ENCODE peak calls at places on chromosomes 7 and 10, in four cellular contexts. R is OCI-LY7, G is HL-60, S is GM12865. F is an unnamed sample.

GRCh38 chr7:123135960-123136359 is 63.8 kb downstream of the SLC13A1 start:
- DNase-seq in R (no peak), G (no peak), S (no peak), F (no peak)

GRCh38 chr10:84298077-84298476 is 30.3 kb upstream of the CCSER2 start:
- DNase-seq in G (no peak), R (no peak), S (no peak), F (no peak)

GRCh38 chr7:114959931-114960330 is 38.0 kb downstream of the MDFIC start:
- DNase-seq in R (no peak), S (peak; percentile 35), G (no peak), F (peak; percentile 22)

GRCh38 chr10:96910488-96911395 is 78.6 kb downstream of the LCOR start:
- DNase-seq in S (peak; percentile 64), R (peak; percentile 62), G (peak; percentile 27), F (peak; percentile 56)

GRCh38 chr10:69318997-69319727 is 40.9 kb downstream of the HK1 start:
- DNase-seq in S (peak; percentile 60), R (peak; percentile 18), G (peak; percentile 9), F (peak; percentile 68)

GRCh38 chr7:72416846-72417245 is 4.7 kb upstream of the CALN1 start:
- DNase-seq in R (no peak), S (no peak), G (no peak), F (no peak)

GRCh38 chr10:78954009-78954297 is 114.8 kb upstream of the ZMIZ1 start:
- DNase-seq in G (no peak), R (no peak), S (no peak), F (no peak)

GRCh38 chr10:88131561-88132139 is 268.2 kb downstream of the PTEN start:
- DNase-seq in G (no peak), S (no peak), R (no peak), F (no peak)

GRCh38 chr10:79007843-79008319 is 60.9 kb upstream of the ZMIZ1 start:
- DNase-seq in G (no peak), R (no peak), S (no peak), F (peak; percentile 28)

GRCh38 chr7:99926351-99926750 is 3.1 kb downstream of the GJC3 start:
- DNase-seq in R (no peak), S (no peak), G (no peak), F (no peak)

GRCh38 chr10:33005322-33006282 is 47.6 kb upstream of the ITGB1 start:
- DNase-seq in G (peak; percentile 79), R (peak; percentile 62), S (peak; percentile 44), F (peak; percentile 97)

GRCh38 chr10:97336446-97336845 is 1.9 kb upstream of the FRAT2 start:
- DNase-seq in R (no peak), G (no peak), S (no peak), F (no peak)

GRCh38 chr10:132872658-132873057 is 69.7 kb downstream of the CFAP46 start:
- DNase-seq in R (no peak), S (no peak), G (no peak), F (no peak)

GRCh38 chr7:155660059-155660757 is 15.7 kb downstream of the RBM33 start:
- DNase-seq in S (peak; percentile 87), G (no peak), R (no peak), F (peak; percentile 32)

GRCh38 chr10:22791655-22792054 is 77.3 kb upstream of the PIP4K2A start:
- DNase-seq in S (no peak), G (no peak), R (no peak), F (no peak)

GRCh38 chr10:30039567-30039966 is 19.8 kb downstream of the JCAD start:
- DNase-seq in G (no peak), R (no peak), S (no peak), F (no peak)

GRCh38 chr7:127514499-127514898 is 70.9 kb downstream of the GCC1 start:
- DNase-seq in S (peak; percentile 28), R (peak; percentile 38), G (no peak), F (peak; percentile 65)

GRCh38 chr7:134420509-134421125 is 38.3 kb downstream of the AKR1B1 start:
- DNase-seq in S (peak; percentile 28), G (peak; percentile 11), R (peak; percentile 10), F (peak; percentile 84)

DNA sequence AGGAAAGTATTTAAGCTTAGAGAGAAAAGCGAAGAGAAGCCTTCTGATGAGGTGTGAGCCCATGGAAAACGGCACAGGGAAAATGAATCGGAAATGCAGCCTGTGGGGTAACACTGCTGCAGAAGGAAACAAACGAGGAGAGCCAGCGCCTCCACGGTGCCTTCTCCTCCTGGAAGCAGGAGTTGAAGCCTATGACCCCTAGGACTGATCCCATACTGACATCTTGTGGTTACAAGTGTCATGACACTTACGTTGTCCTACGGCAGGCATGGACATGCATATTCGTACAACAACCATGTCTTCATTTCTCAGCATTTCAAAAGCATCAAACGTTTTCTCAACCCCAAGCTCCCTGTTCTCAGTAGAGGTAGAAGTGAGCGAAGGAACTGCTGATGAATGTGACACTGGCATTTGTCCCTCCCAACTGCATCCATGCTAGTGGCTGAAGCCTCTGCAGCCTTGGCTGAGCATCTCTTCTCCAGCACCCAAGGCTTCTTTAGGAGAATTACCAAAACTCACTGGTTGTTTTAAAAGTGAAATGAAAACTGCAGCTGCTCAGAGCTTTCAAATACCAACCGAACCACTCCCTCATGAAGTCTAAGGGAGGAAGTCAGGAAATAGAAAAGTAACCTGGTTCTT is 160.2 kb downstream of the JAZF1 start:
- DNase-seq in S (peak; percentile 77), R (peak; percentile 67), G (peak; percentile 73), F (peak; percentile 89)
- TF ChIP-seq CTCF in S (peak; percentile 91), R (peak; percentile 88), G (peak; percentile 77), F (peak; percentile 93)

GRCh38 chr10:102650655-102651454 is 6.6 kb downstream of the TRIM8 start:
- DNase-seq in S (peak; percentile 37), R (peak; percentile 66), G (no peak), F (no peak)
- H3K4me3 ChIP-seq in S (peak overlapping the region; percentile 90), R (peak overlapping the region; percentile 84), G (no peak overlapping the region), F (no peak overlapping the region)

DNA sequence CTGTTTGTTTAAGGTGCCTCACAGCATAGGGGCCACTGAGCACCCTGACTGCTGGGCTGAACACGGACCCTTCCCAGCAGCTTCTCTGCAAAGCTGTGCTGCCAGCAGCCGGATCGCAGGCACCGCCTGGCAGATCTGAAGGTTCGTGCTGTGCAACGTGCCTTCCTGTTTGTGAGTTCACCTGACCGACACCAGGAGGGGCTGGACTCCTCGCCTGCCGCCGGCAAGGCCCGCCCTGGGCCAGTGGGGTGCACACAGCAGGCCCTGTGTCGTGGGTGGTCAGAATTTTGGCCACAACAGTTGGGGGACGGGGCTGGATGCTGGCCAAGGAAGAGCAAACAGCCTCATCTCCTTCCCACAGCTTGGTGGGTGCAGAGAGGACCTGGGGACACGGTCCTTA is 12.6 kb downstream of the CYP2W1 start:
- DNase-seq in S (no peak), G (no peak), R (no peak), F (no peak)
- TF ChIP-seq CTCF in S (no peak), G (no peak), R (no peak), F (no peak)

GRCh38 chr7:78792624-78793023 is 660.8 kb downstream of the MAGI2 start:
- DNase-seq in S (no peak), G (no peak), R (no peak), F (no peak)

GRCh38 chr7:78792006-78792405 is 661.5 kb downstream of the MAGI2 start:
- DNase-seq in G (no peak), S (no peak), R (no peak), F (peak; percentile 1)

GRCh38 chr7:78794101-78794500 is 659.4 kb downstream of the MAGI2 start:
- DNase-seq in G (no peak), S (no peak), R (no peak), F (peak; percentile 1)
- H3K4me3 ChIP-seq in G (no peak overlapping the region), S (no peak overlapping the region), R (no peak overlapping the region), F (no peak overlapping the region)

GRCh38 chr7:86908948-86909347 is 150.5 kb downstream of the ELAPOR2 start:
- DNase-seq in G (no peak), R (no peak), S (no peak), F (peak; percentile 28)

GRCh38 chr7:86900886-86901285 is 158.6 kb downstream of the ELAPOR2 start:
- DNase-seq in S (no peak), G (no peak), R (no peak), F (no peak)

DNA sequence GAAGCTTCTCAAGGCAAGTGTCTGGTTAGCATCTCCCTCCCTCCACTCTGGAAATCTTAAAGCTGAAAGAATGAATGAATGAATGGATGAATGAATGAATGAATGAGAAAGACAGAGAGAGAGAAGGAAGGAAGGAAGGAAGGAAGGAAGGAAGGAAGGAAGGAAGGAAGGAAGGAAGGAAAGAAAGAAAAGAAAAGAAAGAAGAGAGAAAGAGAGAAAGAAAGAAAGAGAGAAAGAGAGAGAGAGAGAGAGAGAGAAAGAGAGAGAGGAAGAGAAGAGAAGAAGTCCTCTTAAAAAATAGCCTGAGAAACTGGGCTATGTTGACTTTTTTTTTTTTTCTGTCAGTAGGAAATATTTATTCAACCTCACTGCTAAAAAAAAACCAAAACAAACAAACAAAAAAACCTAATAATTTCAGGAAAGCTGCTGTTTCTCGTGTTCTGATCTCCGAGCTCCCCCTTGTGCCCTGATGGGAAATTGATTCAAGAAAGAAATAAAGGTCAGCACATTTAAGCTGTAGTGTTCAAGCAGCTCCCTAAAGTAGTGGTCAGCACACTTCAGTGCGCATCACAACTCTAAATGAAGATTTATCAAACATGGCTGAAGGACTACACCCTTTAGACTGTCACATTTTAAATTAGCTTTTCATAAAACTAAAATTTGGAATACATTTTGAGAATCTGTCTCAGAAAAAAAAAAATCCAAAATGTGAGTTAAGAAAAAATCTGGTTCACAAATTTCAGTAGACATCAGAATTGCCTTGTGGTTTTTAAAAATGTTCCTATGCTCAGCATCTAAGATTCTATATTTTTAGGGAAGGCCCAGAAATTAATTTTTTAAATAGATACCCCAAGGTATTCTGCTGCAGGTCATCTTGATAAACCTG is 154.3 kb downstream of the ELAPOR2 start:
- DNase-seq in R (peak; percentile 13), S (peak; percentile 44), G (no peak), F (peak; percentile 42)
- TF ChIP-seq CTCF in R (peak; percentile 81), S (peak; percentile 66), G (peak; percentile 36), F (peak; percentile 66)

GRCh38 chr10:42979181-42979580 is 97.7 kb upstream of the RET start:
- DNase-seq in S (no peak), R (no peak), G (no peak), F (no peak)
- H3K4me3 ChIP-seq in S (no peak overlapping the region), R (no peak overlapping the region), G (no peak overlapping the region), F (no peak overlapping the region)